ENCODE peak calls at places on chromosomes 6 and 20, in six cellular contexts. N, R, A, B, D and P are unnamed samples.

GRCh38 chr6:163489584-163489983 is 75.1 kb downstream of the QKI start:
- DNase-seq in N (peak), R (no peak), D (no peak), B (peak), A (no peak), P (no peak)

GRCh38 chr6:167093922-167094432 is 28.9 kb upstream of the CCR6 start:
- DNase-seq in N (no peak), R (no peak), B (no peak), A (no peak), D (no peak), P (no peak)

GRCh38 chr6:124964084-124964763 is 2.0 kb downstream of the RNF217 start:
- DNase-seq in B (peak), A (peak), R (peak), D (peak), N (peak), P (peak)

GRCh38 chr6:168540713-168541291 is 99.8 kb downstream of the SMOC2 start:
- DNase-seq in B (no peak), D (no peak), N (no peak), R (no peak), A (no peak), P (no peak)

GRCh38 chr6:35728663-35729348 is 8.0 kb upstream of the ARMC12 start:
- DNase-seq in A (peak), N (no peak), R (peak), D (peak), B (no peak), P (peak)

GRCh38 chr20:37651932-37652331 is 41.9 kb upstream of the CTNNBL1 start:
- DNase-seq in R (no peak), A (no peak), D (peak), N (peak), B (peak), P (peak)

GRCh38 chr6:26223213-26223612 is 136.0 kb downstream of the HFE start:
- DNase-seq in D (no peak), A (no peak), N (no peak), B (no peak), R (no peak), P (no peak)

GRCh38 chr6:9875605-9876353 is 539.1 kb downstream of the TFAP2A start:
- DNase-seq in A (no peak), D (no peak), B (no peak), N (no peak), R (no peak), P (no peak)

GRCh38 chr20:44070139-44070900 is 116.7 kb downstream of the JPH2 start:
- DNase-seq in B (no peak), R (no peak), N (no peak), A (no peak), D (no peak), P (no peak)

GRCh38 chr6:44216677-44217331 is at the start of gene MYMX:
- DNase-seq in R (peak), N (peak), A (no peak), B (peak), D (no peak), P (no peak)

GRCh38 chr6:129663531-129663930 is 46.4 kb downstream of the ARHGAP18 start:
- DNase-seq in D (no peak), B (no peak), A (no peak), N (no peak), R (no peak), P (no peak)

GRCh38 chr6:169363590-169363989 is 109.9 kb upstream of the THBS2 start:
- DNase-seq in N (peak), D (no peak), A (peak), B (peak), R (no peak), P (no peak)

GRCh38 chr6:113819169-113819830 is 37.8 kb upstream of the MARCKS start:
- DNase-seq in A (no peak), R (no peak), N (no peak), D (no peak), B (no peak), P (no peak)

GRCh38 chr6:158667360-158667981 is 17.6 kb downstream of the SYTL3 start:
- DNase-seq in B (no peak), D (no peak), N (no peak), R (no peak), A (no peak), P (no peak)

GRCh38 chr6:35592178-35592577 is 79.5 kb upstream of the TULP1 start:
- DNase-seq in B (no peak), A (no peak), D (no peak), N (no peak), R (no peak), P (no peak)

GRCh38 chr6:155089746-155090145 is 94.6 kb downstream of the TIAM2 start:
- DNase-seq in B (no peak), D (no peak), R (no peak), A (no peak), N (no peak), P (no peak)

GRCh38 chr6:111973897-111974639 is 79.8 kb upstream of the CCN6 start:
- DNase-seq in A (no peak), N (no peak), R (no peak), B (peak), D (no peak), P (no peak)

GRCh38 chr6:34656378-34657036 is 40.1 kb downstream of the ILRUN start:
- DNase-seq in R (no peak), A (no peak), N (no peak), B (no peak), D (no peak), P (no peak)

GRCh38 chr6:169452117-169452868 is 198.6 kb upstream of the THBS2 start:
- DNase-seq in A (peak), N (no peak), R (peak), D (no peak), B (no peak), P (peak)

GRCh38 chr6:63963756-63964315 is 328.2 kb downstream of the PHF3 start:
- DNase-seq in D (no peak), A (no peak), B (no peak), R (no peak), N (no peak), P (no peak)

GRCh38 chr6:3534599-3534998 is 77.7 kb upstream of the SLC22A23 start:
- DNase-seq in N (no peak), R (no peak), D (peak), A (no peak), B (peak), P (no peak)

GRCh38 chr20:18628330-18628941 is 40.6 kb downstream of the DTD1 start:
- DNase-seq in R (no peak), N (no peak), D (no peak), B (no peak), A (no peak), P (peak)

GRCh38 chr20:4484431-4485057 is 237.2 kb upstream of the PRND start:
- DNase-seq in B (no peak), A (no peak), R (no peak), D (no peak), N (no peak), P (no peak)

GRCh38 chr6:16436550-16436949 is 198.2 kb downstream of the GMPR start:
- DNase-seq in R (no peak), D (no peak), N (no peak), A (no peak), B (no peak), P (no peak)

GRCh38 chr6:113396644-113397201 is 460.4 kb upstream of the MARCKS start:
- DNase-seq in R (no peak), N (no peak), D (no peak), B (no peak), A (no peak), P (peak)

GRCh38 chr6:160933256-160933655 is 58.3 kb upstream of the MAP3K4 start:
- DNase-seq in N (no peak), R (no peak), D (no peak), A (no peak), B (no peak), P (no peak)

GRCh38 chr6:137927777-137928218 is 60.7 kb downstream of the TNFAIP3 start:
- DNase-seq in N (peak), A (no peak), D (no peak), R (no peak), B (peak), P (no peak)